ENCODE peak calls at places on chromosomes 7 and 10, in nine cellular contexts. F, O, X, P, R, Q, H, A and C are unnamed samples.

GRCh38 chr10:71837085-71837827 is 13.8 kb downstream of the PSAP start:
- DNase-seq in F (no peak), O (no peak), X (no peak), P (no peak), R (no peak), Q (no peak), H (no peak), A (peak; percentile 35), C (no peak)

GRCh38 chr7:138338361-138338760 is 121.7 kb upstream of the TRIM24 start:
- DNase-seq in F (peak; percentile 36), O (no peak), X (no peak), P (no peak), R (peak; percentile 77), Q (no peak), H (peak; percentile 20), A (no peak), C (no peak)

GRCh38 chr7:148571381-148571780 is 19.2 kb upstream of the C7orf33 start:
- DNase-seq in F (no peak), O (no peak), X (no peak), P (no peak), R (no peak), Q (no peak), H (no peak), A (no peak), C (no peak)

GRCh38 chr7:157674027-157674714 is 337.4 kb downstream of the DNAJB6 start:
- DNase-seq in F (no peak), O (no peak), X (no peak), P (no peak), R (no peak), Q (no peak), H (no peak), A (no peak), C (no peak)

GRCh38 chr7:63900394-63901203 is 98.0 kb upstream of the ZNF722 start:
- DNase-seq in F (peak; percentile 93), O (no peak), X (no peak), P (peak; percentile 67), R (peak; percentile 56), Q (peak; percentile 93), H (peak; percentile 92), A (no peak), C (peak; percentile 95)

GRCh38 chr7:21507627-21508343 is 35.1 kb upstream of the DNAH11 start:
- DNase-seq in F (no peak), O (peak; percentile 4), X (peak; percentile 42), P (peak; percentile 55), R (peak; percentile 51), Q (peak; percentile 11), H (no peak), A (no peak), C (peak; percentile 18)

GRCh38 chr10:62619409-62619730 is 185.2 kb upstream of the ADO start:
- DNase-seq in F (no peak), O (no peak), X (peak; percentile 17), P (no peak), R (no peak), Q (no peak), H (no peak), A (no peak), C (no peak)

GRCh38 chr10:100723769-100724530 is 21.4 kb upstream of the PAX2 start:
- DNase-seq in F (no peak), O (no peak), X (no peak), P (no peak), R (no peak), Q (peak; percentile 82), H (no peak), A (no peak), C (no peak)

GRCh38 chr10:14947268-14947667 is 6.6 kb downstream of the DCLRE1C start:
- DNase-seq in F (no peak), O (no peak), X (no peak), P (no peak), R (no peak), Q (no peak), H (no peak), A (no peak), C (no peak)

GRCh38 chr7:74183653-74184450 is 9.7 kb downstream of the EIF4H start:
- DNase-seq in F (peak; percentile 10), O (no peak), X (no peak), P (no peak), R (no peak), Q (no peak), H (no peak), A (peak; percentile 41), C (no peak)
- TF ChIP-seq CTCF in F (no peak), O (peak; percentile 71), X (peak; percentile 16), P (no peak), R (peak; percentile 5), Q (no peak), H (no peak), A (peak; percentile 52), C (no peak)

GRCh38 chr10:78134919-78135318 is 101.3 kb downstream of the RPS24 start:
- DNase-seq in F (no peak), O (no peak), X (no peak), P (no peak), R (no peak), Q (no peak), H (no peak), A (peak; percentile 60), C (no peak)

GRCh38 chr10:78139336-78139735 is 105.7 kb downstream of the RPS24 start:
- DNase-seq in F (peak; percentile 46), O (no peak), X (no peak), P (no peak), R (no peak), Q (peak; percentile 27), H (no peak), A (no peak), C (no peak)

GRCh38 chr10:78137147-78137546 is 103.5 kb downstream of the RPS24 start:
- DNase-seq in F (no peak), O (no peak), X (no peak), P (no peak), R (no peak), Q (no peak), H (no peak), A (no peak), C (no peak)
- TF ChIP-seq POLR2A in F (no peak), O (no peak), X (no peak), P (no peak), R (no peak), Q (no peak), H (no peak), A (no peak), C (no peak)

DNA sequence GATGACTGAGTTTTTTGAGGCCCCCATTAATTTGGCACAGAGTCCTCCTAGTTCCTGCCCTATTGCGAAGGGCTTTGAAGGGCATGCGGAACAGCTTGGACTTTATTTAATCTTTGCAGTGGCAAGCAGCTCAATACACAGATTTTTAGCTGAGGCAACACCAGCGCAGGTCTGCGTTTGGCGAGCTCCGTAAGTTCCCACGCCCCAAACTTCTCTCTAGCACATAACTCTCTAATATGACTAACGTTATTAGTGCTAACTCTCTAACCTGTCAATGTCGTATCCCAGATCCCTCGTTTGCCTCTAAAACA is 366 bp upstream of the TAF3 start:
- DNase-seq in F (no peak), O (no peak), X (no peak), P (no peak), R (no peak), Q (no peak), H (no peak), A (no peak), C (no peak)
- TF ChIP-seq CTCF in F (no peak), O (no peak), X (no peak), P (no peak), R (no peak), Q (no peak), H (no peak), A (no peak), C (no peak)

GRCh38 chr7:152462995-152463713 is 27.4 kb upstream of the KMT2C start:
- DNase-seq in F (no peak), O (no peak), X (peak; percentile 55), P (no peak), R (no peak), Q (no peak), H (peak; percentile 47), A (no peak), C (no peak)
- TF ChIP-seq POLR2A in F (peak; percentile 45), O (no peak), X (no peak), P (peak; percentile 88), R (peak; percentile 59), Q (peak; percentile 55), H (no peak), A (peak; percentile 58), C (peak; percentile 66)

GRCh38 chr10:13294784-13295183 is 5.1 kb downstream of the PHYH start:
- DNase-seq in F (no peak), O (no peak), X (no peak), P (no peak), R (no peak), Q (no peak), H (no peak), A (no peak), C (no peak)
- TF ChIP-seq CTCF in F (no peak), O (no peak), X (no peak), P (no peak), R (no peak), Q (no peak), H (no peak), A (no peak), C (no peak)

GRCh38 chr7:84506151-84506550 is 311.6 kb upstream of the SEMA3A start:
- DNase-seq in F (no peak), O (no peak), X (peak; percentile 60), P (no peak), R (no peak), Q (no peak), H (no peak), A (no peak), C (no peak)
- TF ChIP-seq POLR2A in F (no peak), O (no peak), X (no peak), P (no peak), R (no peak), Q (no peak), H (no peak), A (no peak), C (no peak)

DNA sequence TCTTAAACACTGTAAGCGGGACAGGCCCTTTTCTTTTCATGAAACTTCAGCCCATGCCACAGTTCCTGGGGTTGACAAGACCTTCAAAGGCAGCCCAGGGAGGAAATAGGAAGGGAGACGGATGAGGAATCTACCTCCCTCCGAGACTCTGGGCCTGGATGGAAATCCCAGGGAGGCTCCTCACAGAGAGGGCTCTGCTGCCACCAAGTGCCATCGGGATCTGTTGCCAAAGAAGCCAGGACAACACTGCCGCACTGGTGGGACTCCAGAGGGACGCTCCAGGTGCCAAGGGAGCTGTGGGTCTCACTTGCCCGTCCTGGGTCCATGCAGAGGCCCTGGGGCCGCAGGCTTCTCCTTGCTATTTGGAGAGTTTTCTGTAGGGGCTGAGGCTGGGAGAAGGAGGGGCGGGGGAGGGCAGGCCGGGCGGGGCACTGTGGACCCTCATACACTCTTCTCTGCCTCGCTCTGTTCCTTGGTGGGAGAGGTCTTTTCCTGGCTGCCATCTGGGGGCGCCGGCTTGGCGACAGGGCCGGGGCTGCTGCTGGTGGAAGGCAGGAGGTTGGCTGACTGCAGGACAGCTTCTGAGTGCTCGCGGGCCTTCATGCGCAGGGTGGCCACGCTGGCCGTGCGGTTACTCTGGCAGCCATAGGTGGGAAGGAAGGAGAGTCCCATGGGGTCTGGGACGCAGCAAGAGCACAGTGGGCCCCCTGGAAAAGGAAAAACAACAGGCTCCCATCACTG is 30.0 kb downstream of the DRGX start:
- DNase-seq in F (no peak), O (no peak), X (no peak), P (no peak), R (no peak), Q (peak; percentile 73), H (peak; percentile 7), A (no peak), C (no peak)
- TF ChIP-seq CTCF in F (no peak), O (no peak), X (no peak), P (no peak), R (no peak), Q (no peak), H (no peak), A (no peak), C (no peak)